ENCODE peak calls at places on chromosomes 7 and 10, in five cellular contexts. U, X, P, E and W are unnamed samples.
A peak's percentile ranks its signal among the peaks of the same experiment; 100 is the strongest.

GRCh38 chr10:130300608-130301025 is 164.4 kb downstream of the GLRX3 start:
- DNase-seq in U (no peak), X (no peak), P (no peak), E (no peak), W (peak; percentile 31)

GRCh38 chr7:71145906-71146901 is 14.3 kb downstream of the GALNT17 start:
- DNase-seq in U (no peak), X (no peak), P (no peak), E (no peak), W (no peak)

GRCh38 chr10:72335394-72336258 is 19.1 kb downstream of the DNAJB12 start:
- DNase-seq in U (peak; percentile 36), X (peak; percentile 93), P (no peak), E (no peak), W (peak; percentile 83)

GRCh38 chr10:69413221-69413865 is 3.4 kb downstream of the TACR2 start:
- DNase-seq in U (peak; percentile 55), X (peak; percentile 78), P (no peak), E (peak; percentile 90), W (peak; percentile 76)

GRCh38 chr7:133484135-133484534 is 231.3 kb downstream of the EXOC4 start:
- DNase-seq in U (peak; percentile 4), X (peak; percentile 25), P (no peak), E (no peak), W (no peak)

GRCh38 chr7:105675873-105676484 is 94.7 kb upstream of the EFCAB10 start:
- DNase-seq in U (no peak), X (no peak), P (no peak), E (no peak), W (no peak)

GRCh38 chr10:34731885-34732701 is 83.0 kb downstream of the PARD3 start:
- DNase-seq in U (no peak), X (peak; percentile 73), P (no peak), E (peak; percentile 74), W (peak; percentile 56)

GRCh38 chr7:31065021-31065593 is 13.0 kb downstream of the ADCYAP1R1 start:
- DNase-seq in U (no peak), X (no peak), P (no peak), E (no peak), W (no peak)

GRCh38 chr7:30148426-30148825 is 13.6 kb downstream of the MTURN start:
- DNase-seq in U (no peak), X (no peak), P (no peak), E (no peak), W (no peak)

GRCh38 chr7:41599760-41600159 is 103.1 kb downstream of the INHBA start:
- DNase-seq in U (no peak), X (no peak), P (no peak), E (no peak), W (no peak)

GRCh38 chr7:4556868-4557620 is 125.1 kb upstream of the FOXK1 start:
- DNase-seq in U (no peak), X (no peak), P (no peak), E (no peak), W (no peak)

GRCh38 chr10:122276611-122277205 is 5.6 kb downstream of the BTBD16 start:
- DNase-seq in U (no peak), X (peak; percentile 74), P (no peak), E (peak; percentile 60), W (peak; percentile 28)

GRCh38 chr7:103348959-103349358 is 1.5 kb downstream of the PSMC2 start:
- DNase-seq in U (no peak), X (no peak), P (no peak), E (no peak), W (no peak)

GRCh38 chr7:112290065-112290464 is 83.6 kb downstream of the ZNF277 start:
- DNase-seq in U (no peak), X (peak; percentile 64), P (no peak), E (peak; percentile 60), W (peak; percentile 13)

GRCh38 chr10:71795248-71795647 is 21.9 kb upstream of the VSIR start:
- DNase-seq in U (no peak), X (peak; percentile 49), P (no peak), E (peak; percentile 49), W (peak; percentile 34)

GRCh38 chr7:99958564-99959227 is 17.1 kb downstream of the AZGP1 start:
- DNase-seq in U (no peak), X (no peak), P (no peak), E (no peak), W (no peak)

GRCh38 chr7:31443457-31443856 is 70.4 kb upstream of the ITPRID1 start:
- DNase-seq in U (peak; percentile 5), X (peak; percentile 42), P (no peak), E (peak; percentile 72), W (peak; percentile 14)

GRCh38 chr10:83127942-83128575 is 1011.2 kb upstream of the GHITM start:
- DNase-seq in U (no peak), X (no peak), P (no peak), E (no peak), W (no peak)

GRCh38 chr7:55036958-55037357 is 18.1 kb downstream of the EGFR start:
- DNase-seq in U (no peak), X (no peak), P (no peak), E (no peak), W (no peak)

GRCh38 chr10:43069597-43069996 is 7.3 kb upstream of the RET start:
- DNase-seq in U (no peak), X (no peak), P (no peak), E (no peak), W (no peak)

GRCh38 chr10:109932391-109932790 is 9.1 kb upstream of the XPNPEP1 start:
- DNase-seq in U (no peak), X (peak; percentile 29), P (no peak), E (no peak), W (no peak)

GRCh38 chr7:131164025-131164899 is 163.4 kb upstream of the MKLN1 start:
- DNase-seq in U (no peak), X (peak; percentile 69), P (no peak), E (peak; percentile 91), W (peak; percentile 83)

GRCh38 chr10:130747359-130747758 is 564.2 kb downstream of the TCERG1L start:
- DNase-seq in U (no peak), X (no peak), P (no peak), E (no peak), W (no peak)

GRCh38 chr10:83539528-83540308 is 599.6 kb upstream of the GHITM start:
- DNase-seq in U (no peak), X (peak; percentile 16), P (no peak), E (no peak), W (peak; percentile 28)

GRCh38 chr10:52879651-52880050 is 107.1 kb upstream of the MBL2 start:
- DNase-seq in U (no peak), X (peak; percentile 70), P (no peak), E (no peak), W (peak; percentile 12)

GRCh38 chr10:4130685-4131084 is 345.7 kb upstream of the KLF6 start:
- DNase-seq in U (no peak), X (no peak), P (no peak), E (no peak), W (no peak)

GRCh38 chr7:1520574-1521234 is 9.8 kb upstream of the MAFK start:
- DNase-seq in U (no peak), X (peak; percentile 99), P (peak; percentile 39), E (no peak), W (peak; percentile 92)

GRCh38 chr10:84574101-84574500 is 245.7 kb downstream of the CCSER2 start:
- DNase-seq in U (no peak), X (peak; percentile 20), P (no peak), E (peak; percentile 14), W (no peak)

GRCh38 chr7:38660427-38661099 is 29.4 kb upstream of the AMPH start:
- DNase-seq in U (no peak), X (peak; percentile 75), P (no peak), E (peak; percentile 81), W (peak; percentile 47)

GRCh38 chr10:61284222-61284890 is 168.8 kb downstream of the TMEM26 start:
- DNase-seq in U (no peak), X (peak; percentile 81), P (peak; percentile 45), E (peak; percentile 82), W (peak; percentile 89)

GRCh38 chr7:64101943-64102655 is 56.9 kb downstream of the ZNF727 start:
- DNase-seq in U (no peak), X (no peak), P (no peak), E (no peak), W (no peak)

GRCh38 chr10:124243702-124244121 is 150.3 kb upstream of the CHST15 start:
- DNase-seq in U (no peak), X (no peak), P (no peak), E (no peak), W (no peak)

GRCh38 chr10:26213157-26213780 is 3.3 kb upstream of the GAD2 start:
- DNase-seq in U (no peak), X (no peak), P (no peak), E (no peak), W (no peak)

GRCh38 chr10:100876575-100877158 is 36.1 kb upstream of the SLF2 start:
- DNase-seq in U (no peak), X (no peak), P (no peak), E (no peak), W (no peak)